ENCODE peak calls at places on chromosomes 6 and 20, in five cellular contexts. Q is fibroblast of lung, K is heart right ventricle, T is fibroblast of mammary gland, P is IMR-90. I is an unnamed sample.

GRCh38 chr6:25053875-25054371 is 118.2 kb upstream of the RIPOR2 start:
- DNase-seq in P (peak), K (no peak), Q (peak), T (peak), I (no peak)

GRCh38 chr6:33375143-33375649 is 16.4 kb upstream of the KIFC1 start:
- DNase-seq in K (peak), P (peak), T (peak), Q (peak), I (peak)

GRCh38 chr6:26205625-26206574 is 118.7 kb downstream of the HFE start:
- DNase-seq in K (no peak), P (peak), Q (peak), T (peak), I (peak)

GRCh38 chr20:40979247-40979646 is 49.4 kb upstream of the TOP1 start:
- DNase-seq in K (no peak), P (no peak), Q (no peak), T (no peak), I (no peak)

GRCh38 chr20:57654363-57654997 is 34.3 kb upstream of the ZBP1 start:
- DNase-seq in P (peak), K (peak), Q (peak), T (peak), I (peak)

GRCh38 chr6:144478487-144478886 is 193.4 kb downstream of the UTRN start:
- DNase-seq in K (peak), Q (no peak), T (peak), P (no peak), I (no peak)

GRCh38 chr6:44333942-44334341 is 8.5 kb upstream of the SPATS1 start:
- DNase-seq in K (no peak), T (peak), P (no peak), Q (no peak), I (no peak)

GRCh38 chr20:60117040-60117439 is 158.8 kb downstream of the CDH26 start:
- DNase-seq in T (peak), P (peak), K (no peak), Q (no peak), I (no peak)

GRCh38 chr6:7085911-7086310 is 21.9 kb upstream of the RREB1 start:
- DNase-seq in Q (peak), K (peak), P (no peak), T (peak), I (no peak)

GRCh38 chr6:81797594-81797993 is 45.1 kb upstream of the TENT5A start:
- DNase-seq in Q (no peak), K (no peak), P (no peak), T (peak), I (no peak)

GRCh38 chr20:49969946-49970345 is 12.8 kb upstream of the SNAI1 start:
- DNase-seq in K (no peak), Q (no peak), T (no peak), P (no peak), I (no peak)

GRCh38 chr6:114108119-114109002 is 137.4 kb upstream of the HDAC2 start:
- DNase-seq in P (peak), Q (peak), K (peak), T (peak), I (peak)

GRCh38 chr6:13251242-13251641 is 77.1 kb downstream of the TBC1D7 start:
- DNase-seq in Q (no peak), P (no peak), K (no peak), T (no peak), I (no peak)

GRCh38 chr6:36769161-36769675 is 70.0 kb downstream of the CPNE5 start:
- DNase-seq in K (peak), Q (no peak), T (no peak), P (peak), I (peak)

GRCh38 chr6:120869397-120869796 is 464.9 kb downstream of the TBC1D32 start:
- DNase-seq in Q (no peak), K (no peak), P (no peak), T (no peak), I (no peak)

GRCh38 chr6:136326038-136326561 is 36.5 kb upstream of the BCLAF1 start:
- DNase-seq in P (peak), Q (peak), K (no peak), T (peak), I (no peak)

GRCh38 chr6:43788305-43788704 is 18.3 kb downstream of the VEGFA start:
- DNase-seq in Q (no peak), K (no peak), T (no peak), P (no peak), I (no peak)

GRCh38 chr6:113381232-113381631 is 475.9 kb upstream of the MARCKS start:
- DNase-seq in T (peak), P (peak), K (no peak), Q (peak), I (no peak)

GRCh38 chr6:156976144-156977088 is 199.2 kb downstream of the ARID1B start:
- DNase-seq in K (no peak), P (no peak), Q (no peak), T (peak), I (no peak)

GRCh38 chr6:91045152-91045551 is 458.3 kb upstream of the MAP3K7 start:
- DNase-seq in Q (no peak), T (no peak), K (peak), P (no peak), I (no peak)

GRCh38 chr20:13037727-13038126 is 29.0 kb downstream of the SPTLC3 start:
- DNase-seq in Q (no peak), K (no peak), P (peak), T (peak), I (no peak)

GRCh38 chr6:14863896-14864850 is 381.7 kb upstream of the JARID2 start:
- DNase-seq in T (peak), K (no peak), Q (no peak), P (no peak), I (no peak)

GRCh38 chr20:55054443-55054842 is 579.0 kb downstream of the DOK5 start:
- DNase-seq in K (no peak), P (no peak), Q (no peak), T (no peak), I (no peak)

GRCh38 chr6:129719692-129720091 is 9.7 kb upstream of the ARHGAP18 start:
- DNase-seq in K (no peak), Q (peak), P (peak), T (no peak), I (no peak)

GRCh38 chr20:9066196-9066595 is 2.7 kb upstream of the PLCB4 start:
- DNase-seq in P (no peak), K (no peak), T (peak), Q (no peak), I (no peak)

GRCh38 chr6:152394303-152394702 is 242.9 kb downstream of the SYNE1 start:
- DNase-seq in K (no peak), P (no peak), T (no peak), Q (no peak), I (no peak)

GRCh38 chr6:98687776-98688175 is 146.6 kb upstream of the POU3F2 start:
- DNase-seq in T (no peak), P (no peak), Q (no peak), K (no peak), I (no peak)

GRCh38 chr20:17590245-17590644 is 20.4 kb downstream of the DSTN start:
- DNase-seq in K (no peak), Q (no peak), T (no peak), P (no peak), I (no peak)

GRCh38 chr20:31719644-31720485 is 2.8 kb downstream of the BCL2L1 start:
- DNase-seq in T (no peak), K (no peak), Q (no peak), P (no peak), I (peak)

GRCh38 chr6:162181741-162182401 is 545.7 kb downstream of the PRKN start:
- DNase-seq in T (peak), P (no peak), Q (peak), K (no peak), I (no peak)

GRCh38 chr6:15999201-15999600 is 129.7 kb upstream of the MYLIP start:
- DNase-seq in Q (no peak), K (no peak), T (no peak), P (no peak), I (no peak)

GRCh38 chr6:166958926-166959861 is 2.8 kb upstream of the RNASET2 start:
- DNase-seq in K (peak), T (peak), P (no peak), Q (no peak), I (peak)

GRCh38 chr6:33604941-33605854 is 15.9 kb upstream of the ITPR3 start:
- DNase-seq in K (no peak), P (no peak), T (peak), Q (no peak), I (no peak)

GRCh38 chr20:13337090-13337784 is 116.2 kb downstream of the ISM1 start:
- DNase-seq in T (no peak), Q (no peak), P (no peak), K (no peak), I (no peak)

GRCh38 chr6:156396791-156397418 is 380.3 kb upstream of the ARID1B start:
- DNase-seq in P (no peak), K (no peak), Q (no peak), T (no peak), I (no peak)

GRCh38 chr6:42269553-42269952 is 51.9 kb upstream of the MRPS10 start:
- DNase-seq in P (no peak), Q (no peak), K (no peak), T (no peak), I (no peak)

GRCh38 chr6:113169484-113169883 is 687.7 kb upstream of the MARCKS start:
- DNase-seq in K (no peak), P (peak), T (peak), Q (peak), I (no peak)

GRCh38 chr6:20946037-20946436 is 411.8 kb downstream of the CDKAL1 start:
- DNase-seq in K (no peak), Q (peak), P (peak), T (peak), I (no peak)
- TF ChIP-seq CTCF in K (no peak), Q (peak), P (peak), T (peak), I (peak)

GRCh38 chr6:1423578-1423977 is 34.2 kb downstream of the FOXF2 start:
- DNase-seq in T (no peak), K (no peak), P (no peak), Q (no peak), I (no peak)

GRCh38 chr6:1420382-1420781 is 31.0 kb downstream of the FOXF2 start:
- DNase-seq in K (no peak), T (no peak), P (no peak), Q (no peak), I (no peak)

GRCh38 chr6:1426416-1426815 is 37.0 kb downstream of the FOXF2 start:
- DNase-seq in P (no peak), K (no peak), T (no peak), Q (no peak), I (no peak)

GRCh38 chr6:1422290-1422689 is 32.9 kb downstream of the FOXF2 start:
- DNase-seq in P (no peak), K (no peak), Q (no peak), T (no peak), I (no peak)

GRCh38 chr6:1424306-1424927 is 35.0 kb downstream of the FOXF2 start:
- DNase-seq in P (peak), T (peak), K (peak), Q (peak), I (peak)
- TF ChIP-seq CTCF in P (peak), T (peak), K (no peak), Q (peak), I (peak)

DNA sequence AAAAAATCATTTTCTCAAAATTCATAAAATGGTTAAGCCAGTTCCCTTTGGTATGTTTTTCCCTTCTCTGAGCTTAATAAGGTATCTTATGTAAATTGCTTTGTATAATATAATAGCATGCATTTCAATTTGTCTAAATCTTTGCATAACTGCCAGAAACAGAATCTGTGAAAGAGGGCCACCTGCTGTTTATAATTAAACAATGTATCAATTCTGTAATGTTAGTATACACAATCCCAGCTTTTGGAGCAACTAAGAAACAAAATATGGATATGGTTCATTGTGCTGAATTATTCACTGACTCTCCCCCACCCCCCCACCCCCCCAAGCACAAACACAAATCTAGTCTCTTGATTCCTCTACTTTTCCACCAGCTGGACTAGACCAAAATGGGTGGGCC is 54.8 kb downstream of the GPX5 start:
- DNase-seq in T (peak), P (no peak), K (no peak), Q (no peak), I (no peak)
- TF ChIP-seq CTCF in T (peak), P (peak), K (no peak), Q (no peak), I (peak)

GRCh38 chr20:37179671-37180524 is 550 bp upstream of the MROH8 start:
- DNase-seq in T (peak), Q (peak), P (peak), K (no peak), I (no peak)

GRCh38 chr20:37178839-37179670 is at the start of the genes MROH8 and RPN2:
- DNase-seq in T (peak), P (peak), Q (peak), K (peak), I (peak)
- TF ChIP-seq CTCF in T (no peak), P (no peak), Q (no peak), K (no peak), I (no peak)

GRCh38 chr6:5113096-5113495 is 28.0 kb downstream of the PPP1R3G start:
- DNase-seq in K (no peak), Q (no peak), T (no peak), P (no peak), I (no peak)

GRCh38 chr6:5111626-5112025 is 26.5 kb downstream of the PPP1R3G start:
- DNase-seq in K (no peak), Q (no peak), T (no peak), P (no peak), I (no peak)

GRCh38 chr6:5116243-5116991 is 31.3 kb downstream of the PPP1R3G start:
- DNase-seq in Q (no peak), P (peak), T (no peak), K (no peak), I (no peak)

GRCh38 chr6:5112065-5112799 is 27.1 kb downstream of the PPP1R3G start:
- DNase-seq in P (peak), Q (no peak), T (peak), K (no peak), I (no peak)

GRCh38 chr6:5115168-5115567 is 30.0 kb downstream of the PPP1R3G start:
- DNase-seq in K (no peak), T (peak), P (peak), Q (peak), I (no peak)
- TF ChIP-seq CTCF in K (peak), T (peak), P (peak), Q (peak), I (no peak)

DNA sequence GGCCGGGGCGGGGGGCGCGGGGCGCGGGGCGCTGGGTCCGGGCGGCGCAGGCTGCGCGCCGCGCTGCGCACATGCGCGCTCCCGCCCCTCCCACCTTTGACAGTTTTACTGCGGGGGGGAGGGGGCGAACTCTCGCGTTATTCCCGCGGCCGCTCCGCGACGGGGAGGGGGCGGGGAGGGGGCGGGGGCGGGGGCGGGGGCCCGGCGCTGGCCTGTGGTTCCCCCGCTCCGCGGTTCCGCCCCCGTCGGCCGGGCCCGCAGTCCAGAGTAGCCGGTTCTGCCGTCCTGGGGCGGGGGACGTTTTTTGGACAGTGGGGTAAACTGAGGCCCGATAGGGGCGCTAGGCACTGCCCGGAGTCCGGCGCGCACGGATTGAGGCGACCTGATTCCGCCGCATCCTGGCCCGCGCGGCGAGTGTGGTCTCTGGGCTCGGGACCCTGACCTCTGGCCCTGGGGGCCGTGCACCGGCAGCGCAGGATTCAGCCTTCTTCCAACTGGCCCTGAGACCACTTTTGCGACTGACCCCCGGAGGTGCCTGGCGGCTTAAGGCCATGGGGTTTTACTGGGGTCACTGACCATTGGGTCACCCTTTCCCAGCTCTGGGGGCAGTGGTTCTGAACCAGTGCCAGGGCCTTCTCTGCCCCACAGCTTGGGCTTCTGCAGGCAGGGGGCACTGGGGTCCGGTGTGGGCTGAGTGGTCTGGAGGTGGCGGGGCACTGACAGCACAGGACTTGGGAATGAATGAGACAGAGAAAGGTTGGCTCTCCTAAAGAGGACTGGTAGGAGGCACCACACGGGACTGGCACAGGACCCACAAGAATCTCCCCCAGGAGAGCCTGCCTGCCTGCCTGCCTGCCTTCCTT is at the start of gene ZNF512B:
- DNase-seq in K (peak), P (peak), T (no peak), Q (peak), I (peak)
- TF ChIP-seq CTCF in K (no peak), P (no peak), T (no peak), Q (no peak), I (no peak)

DNA sequence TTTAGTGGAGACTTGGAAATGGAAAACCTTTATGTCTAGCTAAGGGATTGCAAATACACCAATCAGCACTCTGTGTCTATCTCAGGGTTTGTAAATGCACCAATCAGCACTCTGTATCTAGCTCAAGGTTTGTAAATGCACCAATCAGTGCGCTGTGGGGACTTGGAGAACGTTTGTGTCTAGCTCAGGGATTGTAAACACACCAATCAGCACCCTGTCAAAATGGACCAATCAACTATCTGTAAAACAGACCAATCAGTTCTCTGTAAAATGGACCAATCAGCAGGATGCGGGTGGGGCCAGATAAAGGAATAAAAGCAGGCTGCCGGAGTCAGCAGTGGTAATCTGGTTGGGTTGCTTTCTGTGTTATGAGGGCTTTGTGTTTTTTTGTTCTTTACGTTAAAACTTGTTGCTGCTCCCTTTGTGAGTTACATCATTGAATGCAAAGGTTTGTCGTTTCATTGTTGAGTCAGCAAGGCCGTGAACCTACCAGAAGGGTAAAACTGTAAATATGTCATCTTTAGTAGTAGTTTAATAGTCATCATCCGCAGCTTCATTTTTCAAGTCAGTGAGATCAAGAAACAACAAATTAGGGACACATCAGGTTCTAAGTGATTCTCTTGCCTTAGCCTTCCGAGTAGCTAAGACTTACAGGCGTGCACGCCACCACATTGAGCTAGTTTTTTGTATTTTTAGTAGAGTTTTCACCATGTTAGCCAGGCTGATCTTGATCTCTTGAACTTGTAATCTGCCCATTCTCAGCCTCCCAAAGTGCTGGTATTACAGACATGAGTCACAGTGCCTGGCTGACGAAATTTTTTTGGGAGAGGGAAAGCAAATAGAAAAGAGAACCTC is 22.7 kb upstream of the NUP153 start:
- DNase-seq in P (no peak), T (peak), Q (no peak), K (no peak), I (no peak)
- TF ChIP-seq CTCF in P (no peak), T (no peak), Q (no peak), K (no peak), I (no peak)

DNA sequence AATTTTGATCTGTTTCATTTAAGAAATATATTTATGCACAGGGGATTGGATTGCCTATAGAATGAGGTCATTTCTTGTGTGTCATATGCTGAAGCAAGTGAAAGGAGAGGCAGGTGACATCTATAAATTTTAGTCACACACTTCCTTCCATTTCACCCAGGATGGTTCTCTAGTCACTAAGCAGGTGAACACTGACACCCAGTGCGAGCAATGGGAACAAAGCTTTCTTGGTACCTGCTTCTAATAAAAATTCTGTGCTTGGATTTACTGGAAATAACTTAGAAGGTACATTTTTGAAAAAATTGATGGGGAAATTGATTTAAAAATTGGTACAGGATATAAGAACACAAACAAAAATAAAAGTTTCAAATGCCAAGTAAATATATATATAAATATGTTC is 66.9 kb upstream of the MC3R start:
- DNase-seq in P (no peak), T (no peak), Q (no peak), K (no peak), I (no peak)
- TF ChIP-seq CTCF in P (no peak), T (peak), Q (no peak), K (no peak), I (no peak)

GRCh38 chr6:75210885-75211739 is 5.3 kb upstream of the COL12A1 start:
- DNase-seq in P (peak), T (peak), Q (peak), K (peak), I (peak)
- TF ChIP-seq CTCF in P (peak), T (peak), Q (peak), K (peak), I (peak)

GRCh38 chr20:3710027-3710426 is 2.4 kb downstream of the SIGLEC1 start:
- DNase-seq in K (no peak), T (no peak), P (no peak), Q (no peak), I (no peak)
- TF ChIP-seq CTCF in K (no peak), T (no peak), P (no peak), Q (no peak), I (no peak)

I was measured in Calu3.